ENCODE peak calls at places on chromosomes 13 and 19, in seven cellular contexts. K is GM12878, N is fibroblast of lung, Q is keratinocyte, F is astrocyte, B is H1, D is mammary epithelial cell. L is an unnamed sample.
A peak's percentile ranks its signal among the peaks of the same experiment; 100 is the strongest.

GRCh38 chr13:33757713-33758112 is 60.2 kb upstream of the RFC3 start:
- DNase-seq in K (no peak), N (no peak), Q (no peak), F (no peak), B (no peak), D (no peak), L (no peak)

GRCh38 chr13:44218501-44219240 is 155.0 kb upstream of the SERP2 start:
- DNase-seq in K (no peak), N (peak; percentile 74), Q (no peak), F (no peak), B (no peak), D (no peak), L (no peak)

GRCh38 chr13:24709186-24709913 is 29.1 kb downstream of the ATP12A start:
- DNase-seq in K (no peak), N (no peak), Q (no peak), F (no peak), B (no peak), D (no peak), L (no peak)

GRCh38 chr13:111179908-111180756 is 65.0 kb downstream of the ARHGEF7 start:
- DNase-seq in K (no peak), N (no peak), Q (no peak), F (no peak), B (no peak), D (no peak), L (no peak)

GRCh38 chr19:3003046-3003445 is 25.7 kb downstream of the TLE6 start:
- DNase-seq in K (no peak), N (no peak), Q (no peak), F (no peak), B (no peak), D (no peak), L (peak; percentile 62)

GRCh38 chr19:23698711-23699520 is 11.9 kb upstream of the ZNF675 start:
- DNase-seq in K (no peak), N (no peak), Q (peak; percentile 57), F (no peak), B (no peak), D (peak; percentile 69), L (no peak)

GRCh38 chr13:73602295-73602694 is 531.9 kb downstream of the KLF12 start:
- DNase-seq in K (no peak), N (no peak), Q (peak; percentile 41), F (peak; percentile 34), B (no peak), D (peak; percentile 53), L (peak; percentile 48)

GRCh38 chr19:42132030-42132628 is at the start of gene POU2F2:
- DNase-seq in K (peak; percentile 41), N (no peak), Q (no peak), F (no peak), B (peak; percentile 69), D (no peak), L (no peak)

GRCh38 chr13:40672310-40673060 is 6.0 kb upstream of the FOXO1 start:
- DNase-seq in K (no peak), N (peak; percentile 76), Q (peak; percentile 38), F (peak; percentile 78), B (no peak), D (peak; percentile 85), L (peak; percentile 82)

GRCh38 chr13:102172406-102172805 is 229.4 kb downstream of the FGF14 start:
- DNase-seq in K (no peak), N (no peak), Q (no peak), F (no peak), B (no peak), D (no peak), L (no peak)

GRCh38 chr19:19487077-19488040 is 28.0 kb downstream of the TSSK6 start:
- DNase-seq in K (no peak), N (no peak), Q (no peak), F (no peak), B (no peak), D (no peak), L (no peak)

GRCh38 chr13:46211116-46211515 is 612 bp upstream of the LRRC63 start:
- DNase-seq in K (no peak), N (no peak), Q (no peak), F (no peak), B (no peak), D (no peak), L (peak; percentile 67)

GRCh38 chr13:88945793-88946192 is 1274.6 kb downstream of the SLITRK5 start:
- DNase-seq in K (no peak), N (no peak), Q (no peak), F (no peak), B (no peak), D (no peak), L (no peak)
- H3K36me3 ChIP-seq in K (no peaks in the 10 kb centered on the region), N (no peaks in the 10 kb centered on the region), Q (no peaks in the 10 kb centered on the region), F (no peaks in the 10 kb centered on the region), B (no peaks in the 10 kb centered on the region), D (no peaks in the 10 kb centered on the region), L (no peaks in the 10 kb centered on the region)

GRCh38 chr19:49425922-49426592 is 869 bp downstream of the GFY start:
- DNase-seq in K (no peak), N (no peak), Q (no peak), F (no peak), B (peak; percentile 100), D (no peak), L (no peak)

GRCh38 chr19:49427339-49427738 is 2.2 kb downstream of the GFY start:
- DNase-seq in K (no peak), N (no peak), Q (no peak), F (no peak), B (no peak), D (no peak), L (no peak)

GRCh38 chr19:49428547-49429451 is 3.6 kb downstream of the GFY start:
- DNase-seq in K (no peak), N (no peak), Q (no peak), F (no peak), B (peak; percentile 71), D (no peak), L (no peak)

GRCh38 chr19:49430172-49430677 is 5.0 kb downstream of the GFY start:
- DNase-seq in K (no peak), N (no peak), Q (no peak), F (no peak), B (no peak), D (no peak), L (no peak)

DNA sequence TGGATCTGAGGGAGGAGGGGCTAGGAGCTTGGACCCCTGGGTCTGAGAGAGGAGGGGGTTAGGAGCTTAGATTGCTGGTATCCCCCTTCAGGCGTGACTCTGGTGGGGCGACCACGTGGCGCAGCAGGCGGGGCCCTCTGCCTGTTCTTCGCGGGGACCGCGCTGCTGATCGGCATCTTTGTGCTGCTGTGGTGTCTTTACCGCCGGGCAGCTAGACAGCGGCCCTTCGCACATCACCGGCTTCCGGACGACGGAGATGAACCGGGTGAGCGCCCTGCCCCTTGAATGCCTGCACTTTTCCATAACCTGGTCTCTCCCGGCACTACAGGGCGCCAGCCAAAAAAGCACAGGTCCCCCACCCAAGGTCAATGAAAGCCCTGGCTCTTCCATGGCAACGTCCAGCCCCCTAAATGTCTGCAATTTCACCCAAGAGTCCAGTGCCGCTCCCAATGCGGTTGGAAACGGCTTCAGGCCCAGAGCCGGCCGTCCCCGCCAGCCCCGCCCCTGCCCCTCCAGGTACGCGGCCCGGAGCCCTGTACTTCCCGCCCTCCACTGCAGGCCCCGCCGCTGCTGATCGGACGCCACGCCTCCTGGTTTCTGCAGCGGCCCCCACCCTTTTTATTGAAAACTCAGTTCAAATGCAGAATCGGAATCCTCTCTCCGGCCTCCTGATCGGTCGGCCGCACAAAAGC is 2.8 kb downstream of the GFY start:
- DNase-seq in K (no peak), N (no peak), Q (no peak), F (no peak), B (peak; percentile 87), D (peak; percentile 14), L (no peak)
- TF ChIP-seq EZH2 in K (no peak), N (peak; percentile 96), Q (peak; percentile 23), F (peak; percentile 91), B (no peak), D (no peak), L (no peak)

DNA sequence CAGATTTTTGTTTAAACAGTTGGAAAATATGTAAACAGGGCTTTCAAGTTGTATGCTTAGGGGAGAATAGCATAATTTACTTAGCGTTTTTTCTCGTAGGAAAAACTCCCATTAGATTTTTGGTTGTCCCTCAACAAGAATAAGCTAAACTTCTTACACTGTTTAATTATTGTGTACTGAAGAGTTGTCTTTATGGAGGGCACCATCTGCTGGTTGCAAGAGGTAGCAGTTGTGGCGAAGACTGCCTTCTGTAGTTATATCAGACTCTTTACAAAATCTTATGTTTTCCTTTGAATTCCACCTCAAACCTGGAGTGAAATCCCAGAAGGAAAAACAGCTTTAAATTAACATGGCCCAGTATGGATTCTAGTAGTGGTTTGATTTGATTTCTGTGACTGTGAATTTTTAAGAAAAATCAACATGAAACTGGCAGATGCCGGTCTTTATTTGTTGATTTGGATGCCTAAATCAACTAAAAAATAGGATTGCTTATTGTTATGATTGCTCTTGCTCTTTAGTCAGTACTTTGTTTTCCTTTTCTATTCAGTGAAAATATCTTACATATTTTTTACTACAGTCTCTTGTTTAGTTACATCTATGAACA is 53.4 kb downstream of the PDS5B start:
- DNase-seq in K (peak; percentile 15), N (peak; percentile 84), Q (peak; percentile 17), F (peak; percentile 50), B (no peak), D (peak; percentile 26), L (peak; percentile 80)
- H3K36me3 ChIP-seq in K (no peaks in the 10 kb centered on the region), N (no peaks in the 10 kb centered on the region), Q (no peaks in the 10 kb centered on the region), F (no peaks in the 10 kb centered on the region), B (no peaks in the 10 kb centered on the region), D (no peaks in the 10 kb centered on the region), L (no peaks in the 10 kb centered on the region)

GRCh38 chr19:55083004-55083850 is 7.6 kb downstream of the EPS8L1 start:
- DNase-seq in K (no peak), N (no peak), Q (no peak), F (no peak), B (peak; percentile 74), D (no peak), L (no peak)

GRCh38 chr19:55081773-55082022 is 6.0 kb downstream of the EPS8L1 start:
- DNase-seq in K (no peak), N (no peak), Q (no peak), F (no peak), B (no peak), D (no peak), L (no peak)

GRCh38 chr19:55080121-55080914 is 4.6 kb downstream of the EPS8L1 start:
- DNase-seq in K (no peak), N (peak; percentile 59), Q (peak; percentile 55), F (no peak), B (peak; percentile 94), D (peak; percentile 58), L (peak; percentile 91)

GRCh38 chr19:55080915-55081772 is 5.5 kb downstream of the EPS8L1 start:
- DNase-seq in K (peak; percentile 35), N (peak; percentile 53), Q (no peak), F (peak; percentile 12), B (peak; percentile 99), D (peak; percentile 51), L (peak; percentile 81)

DNA sequence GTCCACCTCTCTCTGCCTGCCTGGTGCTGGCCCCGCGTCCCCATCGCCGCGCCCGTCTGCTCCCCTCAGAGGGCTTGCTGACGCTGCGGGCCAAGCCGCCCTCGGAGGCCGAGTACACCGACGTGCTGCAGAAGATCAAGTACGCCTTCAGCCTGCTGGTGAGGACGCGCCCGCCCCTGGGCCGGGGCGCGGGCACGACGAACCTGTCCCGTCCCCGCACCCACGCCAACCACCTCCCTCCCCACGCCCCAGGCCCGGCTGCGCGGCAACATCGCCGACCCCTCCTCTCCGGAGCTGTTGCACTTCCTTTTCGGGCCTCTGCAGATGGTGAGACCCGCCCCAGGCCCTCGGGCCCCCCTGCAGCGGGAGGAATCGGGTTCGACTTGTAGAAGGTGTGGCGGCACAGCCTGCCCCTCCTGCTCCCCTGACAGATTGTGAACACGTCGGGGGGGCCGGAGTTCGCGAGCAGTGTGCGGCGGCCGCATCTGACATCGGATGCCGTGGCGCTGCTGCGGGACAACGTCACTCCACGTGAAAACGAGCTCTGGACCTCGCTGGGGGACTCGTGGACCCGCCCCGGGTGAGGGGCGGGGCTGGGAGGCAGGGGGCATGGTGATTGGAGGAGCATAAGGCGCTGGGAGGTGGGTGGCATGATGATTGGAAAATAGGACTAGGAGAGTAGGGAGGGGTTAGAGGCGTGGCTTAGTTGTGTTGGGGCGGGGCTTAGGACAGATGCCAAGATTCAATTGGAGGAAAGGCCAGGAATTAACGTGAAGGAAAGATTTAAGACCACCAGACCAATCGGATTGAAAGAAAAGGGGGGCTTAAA is 6.6 kb downstream of the EPS8L1 start:
- DNase-seq in K (no peak), N (peak; percentile 34), Q (no peak), F (no peak), B (peak; percentile 74), D (no peak), L (peak; percentile 80)
- TF ChIP-seq EZH2 in K (no peak), N (peak; percentile 79), Q (peak; percentile 55), F (peak; percentile 92), B (no peak), D (no peak), L (no peak)